ENCODE peak calls at places on chromosomes 13 and 19, in ten cellular contexts. A, D, Z, H, C, X, W, G, F and U are unnamed samples.

GRCh38 chr19:12065100-12065538 is 588 bp downstream of the ZNF844 start:
- DNase-seq in A (no peak), D (peak), Z (no peak), H (no peak), C (no peak), X (no peak), W (no peak), G (no peak), F (no peak), U (no peak)

GRCh38 chr19:45506991-45507863 is at the start of gene VASP:
- DNase-seq in A (peak), D (peak), Z (peak), H (peak), C (peak), X (peak), W (peak), G (peak), F (peak), U (peak)

GRCh38 chr19:2550431-2551171 is 74.7 kb downstream of the GADD45B start:
- DNase-seq in A (no peak), D (no peak), Z (peak), H (no peak), C (no peak), X (no peak), W (no peak), G (no peak), F (no peak), U (no peak)

GRCh38 chr19:17721821-17722220 is 2.5 kb downstream of the MAP1S start:
- DNase-seq in A (peak), D (no peak), Z (peak), H (no peak), C (no peak), X (no peak), W (no peak), G (no peak), F (no peak), U (peak)

GRCh38 chr13:112756967-112757758 is 67.3 kb downstream of the ATP11A start:
- DNase-seq in A (no peak), D (no peak), Z (no peak), H (no peak), C (no peak), X (no peak), W (no peak), G (no peak), F (no peak), U (no peak)

GRCh38 chr19:47095707-47096704 is 17.6 kb downstream of the ZC3H4 start:
- DNase-seq in A (no peak), D (peak), Z (peak), H (no peak), C (no peak), X (no peak), W (peak), G (no peak), F (peak), U (peak)

GRCh38 chr13:39811051-39811450 is 155.6 kb downstream of the COG6 start:
- DNase-seq in A (no peak), D (no peak), Z (no peak), H (no peak), C (no peak), X (no peak), W (no peak), G (no peak), F (no peak), U (no peak)

GRCh38 chr13:110581489-110582185 is 20.1 kb upstream of the RAB20 start:
- DNase-seq in A (no peak), D (no peak), Z (no peak), H (no peak), C (no peak), X (no peak), W (no peak), G (no peak), F (no peak), U (no peak)

GRCh38 chr13:109593230-109593629 is 193.2 kb downstream of the IRS2 start:
- DNase-seq in A (no peak), D (no peak), Z (no peak), H (no peak), C (no peak), X (no peak), W (no peak), G (no peak), F (peak), U (no peak)

GRCh38 chr19:53594811-53595509 is 36.8 kb upstream of the DPRX start:
- DNase-seq in A (no peak), D (no peak), Z (no peak), H (no peak), C (no peak), X (no peak), W (no peak), G (no peak), F (no peak), U (no peak)